ENCODE peak calls at places on chromosomes 11 and 22, in six cellular contexts. Z is GM13977, T is left ventricle myocardium inferior, B is AG04450, P is Peyer's patch, G is epithelial cell of esophagus. S is an unnamed sample.

GRCh38 chr22:24471570-24471969 is 23.6 kb upstream of the UPB1 start:
- DNase-seq in G (no peak), Z (no peak), P (no peak), B (peak; percentile 50), T (peak; percentile 70), S (peak; percentile 16)

GRCh38 chr11:12818333-12819015 is 144.3 kb downstream of the TEAD1 start:
- DNase-seq in B (no peak), Z (no peak), G (peak; percentile 85), P (no peak), T (peak; percentile 42), S (peak; percentile 82)

GRCh38 chr11:57422669-57423068 is 4.3 kb downstream of the SLC43A3 start:
- DNase-seq in B (no peak), Z (no peak), P (no peak), G (no peak), T (no peak), S (no peak)

GRCh38 chr11:112017538-112017937 is 7.7 kb upstream of the DLAT start:
- DNase-seq in G (no peak), B (no peak), Z (no peak), P (no peak), T (no peak), S (no peak)

GRCh38 chr11:108847288-108847687 is 182.4 kb downstream of the DDX10 start:
- DNase-seq in T (no peak), P (no peak), Z (no peak), G (no peak), B (no peak), S (no peak)

GRCh38 chr11:131810511-131810910 is 440.1 kb downstream of the NTM start:
- DNase-seq in P (no peak), Z (no peak), G (no peak), T (no peak), B (no peak), S (no peak)

GRCh38 chr11:119445356-119445755 is 22.4 kb upstream of the THY1 start:
- DNase-seq in Z (no peak), P (no peak), T (no peak), G (no peak), B (no peak), S (no peak)

GRCh38 chr11:68867067-68867466 is 25.4 kb upstream of the CPT1A start:
- DNase-seq in Z (no peak), B (no peak), P (no peak), T (no peak), G (no peak), S (no peak)

GRCh38 chr22:23414727-23415489 is 165.2 kb downstream of the IGLL1 start:
- DNase-seq in Z (no peak), T (no peak), G (no peak), P (peak; percentile 35), B (no peak), S (no peak)

GRCh38 chr11:10454902-10455631 is at the start of gene AMPD3:
- DNase-seq in T (no peak), G (peak; percentile 96), P (no peak), Z (peak; percentile 65), B (peak; percentile 96), S (peak; percentile 84)

GRCh38 chr22:36541831-36542391 is 12.9 kb upstream of the EIF3D start:
- DNase-seq in Z (no peak), T (no peak), B (peak; percentile 72), G (peak; percentile 96), P (no peak), S (peak; percentile 60)

GRCh38 chr11:78560826-78561484 is 13.7 kb downstream of the NARS2 start:
- DNase-seq in G (no peak), B (no peak), Z (no peak), P (no peak), T (no peak), S (no peak)

GRCh38 chr11:26949846-26950245 is 44.1 kb upstream of the FIBIN start:
- DNase-seq in B (no peak), T (no peak), G (no peak), P (no peak), Z (no peak), S (no peak)

GRCh38 chr11:117931971-117932370 is 2.8 kb upstream of the TMPRSS13 start:
- DNase-seq in T (no peak), B (no peak), P (peak; percentile 21), G (peak; percentile 20), Z (peak; percentile 75), S (no peak)

GRCh38 chr11:120667281-120667680 is 155.7 kb downstream of the GRIK4 start:
- DNase-seq in Z (no peak), T (peak; percentile 24), G (no peak), B (no peak), P (no peak), S (no peak)

GRCh38 chr11:69442012-69442806 is 39.3 kb upstream of the LINC01488 start:
- DNase-seq in T (no peak), G (peak; percentile 79), B (no peak), Z (no peak), P (no peak), S (no peak)

GRCh38 chr22:39481054-39481453 is 21.0 kb upstream of the MIEF1 start:
- DNase-seq in P (no peak), Z (no peak), T (no peak), G (no peak), B (no peak), S (no peak)

GRCh38 chr22:38309614-38310517 is 7.4 kb downstream of the CSNK1E start:
- DNase-seq in Z (no peak), B (no peak), T (no peak), G (no peak), P (no peak), S (no peak)

GRCh38 chr11:128575956-128576340 is 11.4 kb downstream of the ETS1 start:
- DNase-seq in T (no peak), Z (no peak), P (no peak), B (no peak), G (no peak), S (no peak)

GRCh38 chr22:33871935-33872334 is 48.3 kb downstream of the LARGE1 start:
- DNase-seq in B (no peak), P (no peak), Z (no peak), G (no peak), T (no peak), S (no peak)

GRCh38 chr11:131111775-131112174 is 195.5 kb upstream of the SNX19 start:
- DNase-seq in T (no peak), Z (no peak), B (no peak), P (no peak), G (no peak), S (no peak)

GRCh38 chr11:27218498-27219038 is 144.4 kb downstream of the CCDC34 start:
- DNase-seq in B (peak; percentile 71), Z (no peak), P (no peak), G (peak; percentile 24), T (no peak), S (peak; percentile 93)

GRCh38 chr22:49079027-49079725 is 748.5 kb downstream of the BRD1 start:
- DNase-seq in Z (no peak), T (no peak), B (no peak), G (no peak), P (peak; percentile 38), S (no peak)

GRCh38 chr22:49760630-49761571 is 66.8 kb downstream of the BRD1 start:
- DNase-seq in P (peak; percentile 46), G (no peak), T (peak; percentile 5), B (no peak), Z (peak; percentile 64), S (no peak)

GRCh38 chr11:80281194-80281593 is 840.4 kb upstream of the TENM4 start:
- DNase-seq in B (no peak), T (no peak), G (peak; percentile 77), Z (no peak), P (no peak), S (no peak)

GRCh38 chr11:33827206-33827605 is 52.9 kb upstream of the FBXO3 start:
- DNase-seq in T (no peak), G (no peak), P (no peak), Z (no peak), B (no peak), S (no peak)

GRCh38 chr22:38397189-38398097 is 57.6 kb downstream of the KCNJ4 start:
- DNase-seq in B (no peak), G (peak; percentile 60), T (peak; percentile 64), Z (peak; percentile 26), P (peak; percentile 56), S (no peak)

GRCh38 chr22:29873943-29874342 is 9.0 kb upstream of the MTMR3 start:
- DNase-seq in G (peak; percentile 24), T (no peak), P (no peak), Z (no peak), B (no peak), S (no peak)
- TF ChIP-seq CTCF in G (no peak), T (no peak), P (no peak), Z (no peak), B (no peak), S (no peak)

GRCh38 chr11:65103476-65103875 is 7.5 kb downstream of the VPS51 start:
- DNase-seq in P (no peak), T (no peak), Z (no peak), B (no peak), G (no peak), S (no peak)

GRCh38 chr11:65096926-65097325 is 912 bp downstream of the VPS51 start:
- DNase-seq in Z (no peak), T (no peak), P (no peak), G (no peak), B (no peak), S (no peak)

GRCh38 chr11:65104628-65105027 is 7.0 kb upstream of the TM7SF2 start:
- DNase-seq in P (no peak), B (no peak), Z (no peak), G (no peak), T (no peak), S (no peak)

GRCh38 chr11:65102142-65103095 is 6.4 kb downstream of the VPS51 start:
- DNase-seq in T (no peak), B (no peak), G (no peak), Z (no peak), P (no peak), S (no peak)

GRCh38 chr11:65100674-65101350 is 4.8 kb downstream of the VPS51 start:
- DNase-seq in G (no peak), Z (no peak), P (no peak), B (no peak), T (no peak), S (no peak)
- TF ChIP-seq CTCF in G (no peak), Z (no peak), P (no peak), B (peak; percentile 2), T (no peak), S (no peak)

GRCh38 chr11:61874460-61874809 is 16.9 kb downstream of the FADS3 start:
- DNase-seq in Z (no peak), P (no peak), G (no peak), B (no peak), T (peak; percentile 72), S (no peak)
- TF ChIP-seq CTCF in Z (no peak), P (no peak), G (no peak), B (no peak), T (no peak), S (no peak)

DNA sequence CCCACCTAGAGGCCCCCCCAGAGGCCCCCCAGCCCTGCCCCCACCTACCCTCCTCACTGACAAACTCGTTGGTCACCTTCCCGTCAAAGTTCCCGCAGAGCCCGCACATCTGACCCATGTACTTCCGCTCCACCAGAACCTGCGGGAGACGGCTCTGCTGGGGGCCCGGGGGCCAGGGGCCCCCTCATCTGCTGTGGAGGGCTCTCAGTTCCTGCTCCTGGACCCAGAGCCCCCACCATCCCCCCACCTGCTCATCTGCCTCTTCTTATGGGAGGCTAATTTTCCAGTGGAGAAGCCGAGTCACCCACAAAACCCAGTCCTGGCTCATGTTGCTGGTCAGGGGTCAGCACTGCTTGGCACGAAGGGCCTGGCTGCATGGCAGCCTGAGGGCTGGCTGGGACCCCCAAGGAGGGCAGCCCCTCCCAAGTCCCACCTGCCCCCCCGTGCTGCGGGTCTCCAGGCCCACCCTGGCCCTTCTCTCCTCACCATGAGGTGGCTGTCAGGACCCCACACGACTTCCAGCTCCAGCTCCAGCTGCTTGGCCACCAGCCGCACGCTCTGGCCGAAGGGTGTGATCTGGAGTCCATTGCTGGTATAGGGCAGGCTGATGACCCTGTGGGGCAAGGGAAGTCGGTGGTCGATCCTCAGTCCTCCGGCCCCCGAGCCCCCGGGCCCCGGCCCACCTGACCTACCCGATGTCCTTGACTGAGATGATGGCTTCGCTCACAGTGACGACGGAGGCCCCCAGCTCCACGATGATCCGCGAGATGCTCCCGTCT is 5.2 kb downstream of the MUC6 start:
- DNase-seq in G (no peak), B (no peak), P (no peak), Z (no peak), T (no peak), S (no peak)
- TF ChIP-seq CTCF in G (no peak), B (no peak), P (no peak), Z (no peak), T (no peak), S (no peak)

S was measured in AG09309.